ENCODE peak calls at places on chromosomes 2 and 18, in four cellular contexts. A is heart right ventricle, J is GM13976, P is upper lobe of right lung. S is an unnamed sample.

GRCh38 chr2:467543-467891 is 179.6 kb upstream of the ALKAL2 start:
- DNase-seq in A (no peak), J (no peak), P (no peak), S (no peak)

GRCh38 chr18:13502585-13502984 is 223.8 kb downstream of the FAM210A start:
- DNase-seq in A (peak), J (no peak), P (no peak), S (no peak)

GRCh38 chr2:16478817-16479216 is 186.8 kb downstream of the CYRIA start:
- DNase-seq in A (no peak), J (no peak), P (no peak), S (no peak)

GRCh38 chr2:75525434-75526308 is 35.1 kb downstream of the EVA1A start:
- DNase-seq in A (no peak), J (no peak), P (no peak), S (no peak)

GRCh38 chr18:59196161-59196560 is 23.8 kb upstream of the GRP start:
- DNase-seq in A (no peak), J (no peak), P (no peak), S (no peak)

GRCh38 chr18:902179-902718 is 2.4 kb upstream of the ADCYAP1 start:
- DNase-seq in A (no peak), J (no peak), P (no peak), S (no peak)

GRCh38 chr18:22515250-22515649 is 97.5 kb upstream of the CTAGE1 start:
- DNase-seq in A (no peak), J (no peak), P (no peak), S (no peak)

GRCh38 chr18:2148823-2149222 is 422.5 kb downstream of the METTL4 start:
- DNase-seq in A (no peak), J (no peak), P (no peak), S (no peak)

GRCh38 chr2:59885536-59885935 is 667.9 kb downstream of the BCL11A start:
- DNase-seq in A (no peak), J (no peak), P (no peak), S (no peak)

GRCh38 chr2:238287702-238288649 is at the start of gene PER2:
- DNase-seq in A (peak), J (peak), P (peak), S (peak)

GRCh38 chr2:31434911-31435310 is 20.4 kb upstream of the XDH start:
- DNase-seq in A (no peak), J (no peak), P (no peak), S (no peak)

GRCh38 chr2:64502860-64503259 is 21.3 kb upstream of the AFTPH start:
- DNase-seq in A (no peak), J (no peak), P (no peak), S (no peak)

GRCh38 chr2:176114120-176114929 is 2.3 kb upstream of the HOXD10 start:
- DNase-seq in A (no peak), J (no peak), P (no peak), S (no peak)

GRCh38 chr2:15359716-15360531 is 201.2 kb downstream of the NBAS start:
- DNase-seq in A (no peak), J (no peak), P (no peak), S (no peak)

GRCh38 chr2:239189711-239190131 is 211.1 kb downstream of the HDAC4 start:
- DNase-seq in A (no peak), J (no peak), P (peak), S (no peak)

GRCh38 chr18:48790226-48790863 is 160.4 kb downstream of the SMAD7 start:
- DNase-seq in A (peak), J (no peak), P (peak), S (no peak)

GRCh38 chr2:9554841-9555337 is 741 bp downstream of the ADAM17 start:
- DNase-seq in A (peak), J (no peak), P (no peak), S (no peak)

GRCh38 chr2:3606370-3607124 is 11.6 kb downstream of the COLEC11 start:
- DNase-seq in A (no peak), J (peak), P (peak), S (peak)

GRCh38 chr18:21489919-21490495 is 110.5 kb downstream of the ESCO1 start:
- DNase-seq in A (no peak), J (no peak), P (no peak), S (no peak)

GRCh38 chr18:70195852-70196434 is 9.5 kb downstream of the RTTN start:
- DNase-seq in A (peak), J (peak), P (no peak), S (peak)

GRCh38 chr18:59268722-59269562 is 4.3 kb downstream of the RAX start:
- DNase-seq in A (no peak), J (peak), P (peak), S (peak)

GRCh38 chr2:240204431-240205276 is 64.2 kb upstream of the OTOS start:
- DNase-seq in A (no peak), J (no peak), P (peak), S (no peak)

GRCh38 chr2:119371111-119371510 is 4.3 kb downstream of the DBI start:
- DNase-seq in A (no peak), J (no peak), P (no peak), S (no peak)

GRCh38 chr2:120878970-120879369 is 143.3 kb downstream of the GLI2 start:
- DNase-seq in A (no peak), J (no peak), P (no peak), S (no peak)

GRCh38 chr2:84827978-84828575 is 52.8 kb downstream of the TRABD2A start:
- DNase-seq in A (no peak), J (no peak), P (no peak), S (no peak)

GRCh38 chr18:3597159-3597977 is 147.4 kb downstream of the TGIF1 start:
- DNase-seq in A (no peak), J (no peak), P (no peak), S (no peak)

GRCh38 chr18:3594760-3595241 is 144.8 kb downstream of the TGIF1 start:
- DNase-seq in A (no peak), J (no peak), P (no peak), S (no peak)

GRCh38 chr18:3593904-3594759 is 144.2 kb downstream of the TGIF1 start:
- DNase-seq in A (peak), J (peak), P (peak), S (peak)

GRCh38 chr18:3595282-3596273 is 145.6 kb downstream of the TGIF1 start:
- DNase-seq in A (no peak), J (peak), P (no peak), S (peak)

GRCh38 chr18:3596324-3597158 is 146.6 kb downstream of the TGIF1 start:
- DNase-seq in A (peak), J (peak), P (peak), S (peak)
- TF ChIP-seq CTCF in A (peak), J (peak), P (peak), S (peak)

GRCh38 chr2:198657520-198658121 is 800.1 kb downstream of the SATB2 start:
- DNase-seq in A (no peak), J (peak), P (no peak), S (no peak)
- TF ChIP-seq CTCF in A (peak), J (peak), P (peak), S (peak)

GRCh38 chr2:155223781-155224406 is 525.4 kb downstream of the KCNJ3 start:
- DNase-seq in A (no peak), J (peak), P (no peak), S (peak)
- TF ChIP-seq CTCF in A (peak), J (peak), P (peak), S (peak)

DNA sequence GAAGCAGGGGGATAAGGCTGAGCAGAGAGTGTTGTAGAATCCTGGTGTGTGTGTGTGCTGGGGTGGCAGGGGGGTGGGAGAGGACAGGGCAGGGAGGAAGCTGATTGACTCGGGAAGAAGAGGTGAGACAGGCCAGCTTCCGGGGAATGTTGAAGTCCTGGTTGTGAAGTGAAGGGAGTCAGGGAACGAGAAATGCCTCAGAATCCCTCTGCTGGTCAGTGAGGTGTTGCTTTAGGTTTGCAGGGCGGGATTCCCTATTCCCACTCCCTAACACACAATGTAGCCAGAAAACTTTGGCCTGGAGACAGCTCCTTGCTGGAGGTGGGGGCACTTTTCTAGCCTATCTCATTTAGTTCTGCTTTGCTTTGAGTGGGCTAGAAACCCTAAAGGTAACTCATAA is 265.1 kb downstream of the HAUS1 start:
- DNase-seq in A (no peak), J (no peak), P (no peak), S (no peak)
- TF ChIP-seq CTCF in A (no peak), J (no peak), P (no peak), S (no peak)

DNA sequence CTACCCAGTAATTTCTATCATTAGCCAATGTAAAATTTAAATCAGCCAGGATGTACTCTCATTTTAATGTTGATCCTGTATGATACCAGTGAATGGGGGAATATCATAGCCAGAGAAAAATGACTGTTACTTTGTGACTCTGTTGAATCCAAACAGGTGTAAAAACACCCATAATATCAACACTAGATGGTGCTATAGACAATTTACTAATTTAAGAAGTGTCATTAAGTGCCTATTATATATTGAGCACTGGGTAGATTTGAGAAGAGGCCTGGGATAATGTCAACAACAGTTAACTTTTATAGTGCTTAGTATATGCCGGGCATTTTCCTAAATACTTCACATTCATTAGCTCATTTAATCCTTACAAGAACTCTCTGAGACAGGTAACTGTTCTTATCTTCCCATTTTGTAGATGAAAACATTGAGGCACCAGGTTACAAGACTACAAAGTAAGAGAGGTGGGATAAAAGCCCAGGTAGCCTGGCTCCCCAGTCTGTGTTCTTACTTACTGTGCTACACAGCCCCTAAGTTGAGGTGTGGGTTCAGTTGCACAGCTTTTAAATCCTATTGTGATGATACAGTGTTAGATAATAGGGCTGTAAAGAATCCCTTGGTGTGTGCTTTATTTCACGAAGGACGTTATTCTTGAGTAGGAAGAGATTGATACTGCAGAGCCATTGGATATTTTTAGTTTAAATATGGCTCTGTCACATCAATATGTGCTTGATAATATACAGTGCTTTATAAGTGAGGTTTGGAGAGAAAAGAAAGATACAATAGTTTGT is 325.5 kb downstream of the AGPS start:
- DNase-seq in A (no peak), J (peak), P (no peak), S (peak)
- TF ChIP-seq CTCF in A (peak), J (peak), P (peak), S (peak)

DNA sequence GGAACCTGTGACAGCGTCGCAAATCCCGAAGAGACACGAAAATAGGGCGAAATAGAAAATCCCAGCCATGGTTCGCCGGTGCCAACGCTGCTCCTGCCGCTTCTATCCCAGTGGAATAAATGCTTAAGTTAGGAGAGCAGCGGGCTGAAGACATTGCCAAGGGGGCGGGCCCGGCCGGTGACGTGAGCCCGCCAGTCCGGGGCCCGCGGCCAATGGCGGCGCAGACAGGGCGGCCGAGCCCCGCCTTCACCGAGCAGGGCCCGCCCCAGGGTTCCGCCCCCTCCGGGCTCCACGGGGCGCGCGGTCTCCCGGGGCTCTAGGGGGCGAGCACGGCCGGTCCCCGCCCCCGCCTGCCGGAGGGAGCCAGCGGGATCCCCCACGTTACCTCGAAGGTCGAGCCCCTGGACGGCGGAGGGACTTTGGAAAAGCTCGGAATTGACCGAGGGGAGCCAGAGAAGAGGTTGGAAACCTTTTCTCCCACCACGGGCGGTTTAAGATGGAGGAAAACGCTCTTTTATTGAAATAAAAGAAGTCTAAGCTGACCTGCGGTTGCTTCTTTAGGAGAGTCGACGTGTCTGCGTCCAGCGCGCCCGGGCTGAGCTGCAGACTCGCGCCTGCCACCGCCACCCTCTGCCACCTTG is at the start of gene EPHA4:
- DNase-seq in A (peak), J (peak), P (peak), S (peak)
- TF ChIP-seq CTCF in A (peak), J (no peak), P (peak), S (peak)